ENCODE peak calls at places on chromosomes 11 and 22, in five cellular contexts. W is neural progenitor cell, R is HCT116, V is OCI-LY7, B is PC-3. C is an unnamed sample.

GRCh38 chr11:102494216-102494615 is 36.3 kb downstream of the MMP7 start:
- DNase-seq in R (peak), B (peak), V (no peak), W (no peak), C (peak)

GRCh38 chr11:48062649-48063048 is 82.3 kb downstream of the PTPRJ start:
- DNase-seq in B (peak), R (no peak), V (no peak), W (no peak), C (no peak)

GRCh38 chr11:6617315-6617781 is 1.9 kb downstream of the TPP1 start:
- DNase-seq in W (no peak), B (no peak), R (no peak), V (no peak), C (peak)

GRCh38 chr11:78111298-78111697 is 28.1 kb downstream of the ALG8 start:
- DNase-seq in W (no peak), B (no peak), V (no peak), R (no peak), C (no peak)

GRCh38 chr22:46578824-46579561 is 41.2 kb upstream of the GRAMD4 start:
- DNase-seq in B (no peak), R (no peak), V (no peak), W (peak), C (peak)

GRCh38 chr22:44574057-44574456 is 76.0 kb upstream of the RTL6 start:
- DNase-seq in V (no peak), W (no peak), R (peak), B (peak), C (peak)

GRCh38 chr11:122808494-122808893 is 29.8 kb upstream of the CRTAM start:
- DNase-seq in W (no peak), B (no peak), V (peak), R (no peak), C (peak)

GRCh38 chr11:72684236-72684912 is 10.2 kb upstream of the PDE2A start:
- DNase-seq in R (peak), V (peak), W (peak), B (peak), C (peak)

GRCh38 chr11:94734563-94735275 is 33.4 kb upstream of the AMOTL1 start:
- DNase-seq in R (peak), W (peak), V (no peak), B (peak), C (no peak)

GRCh38 chr22:42717197-42717967 is 3.3 kb downstream of the A4GALT start:
- DNase-seq in B (no peak), V (peak), W (no peak), R (no peak), C (peak)

GRCh38 chr11:115238086-115238485 is 266.1 kb downstream of the CADM1 start:
- DNase-seq in R (no peak), V (no peak), W (no peak), B (no peak), C (no peak)

GRCh38 chr11:20387262-20388095 is at the start of gene PRMT3:
- DNase-seq in R (peak), B (peak), W (peak), V (peak), C (peak)

GRCh38 chr11:130042093-130042591 is 27.6 kb upstream of the APLP2 start:
- DNase-seq in B (peak), R (no peak), W (no peak), V (peak), C (peak)

GRCh38 chr11:70942593-70942992 is 309.8 kb downstream of the SHANK2 start:
- DNase-seq in R (peak), W (no peak), B (no peak), V (peak), C (no peak)

GRCh38 chr11:111302298-111302697 is 4.0 kb downstream of the POU2AF3 start:
- DNase-seq in R (no peak), B (no peak), V (peak), W (no peak), C (no peak)

GRCh38 chr22:20650294-20651207 is 123.4 kb upstream of the SERPIND1 start:
- DNase-seq in B (no peak), R (no peak), V (no peak), W (no peak), C (no peak)

GRCh38 chr22:49613871-49614270 is 213.8 kb downstream of the BRD1 start:
- DNase-seq in B (no peak), R (no peak), V (no peak), W (no peak), C (no peak)

DNA sequence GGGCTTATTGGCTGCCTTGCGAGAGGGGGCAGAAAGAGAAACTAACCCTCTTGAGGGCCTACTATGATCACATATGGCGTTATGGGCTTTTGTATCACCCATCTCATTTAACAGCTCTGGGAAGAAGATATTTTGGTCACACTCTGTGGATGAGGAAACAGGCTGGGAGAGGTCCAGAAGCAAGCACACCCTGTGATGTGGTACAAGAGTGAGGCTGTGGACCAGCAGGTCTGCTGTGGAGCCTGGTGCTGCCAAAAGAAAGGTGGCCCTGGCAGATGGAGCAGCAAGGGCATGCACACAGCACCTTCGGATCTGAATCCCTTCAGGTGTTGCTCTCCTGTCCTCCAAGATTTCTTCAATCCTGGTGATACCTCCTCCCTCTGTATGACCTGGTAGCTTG is 64.1 kb downstream of the KCNC1 start:
- DNase-seq in W (no peak), V (no peak), B (no peak), R (no peak), C (no peak)
- TF ChIP-seq EZH2phosphoT487 in W (no peak), V (no peak), B (no peak), R (no peak), C (no peak)

GRCh38 chr11:67266424-67267187 is at the start of gene GRK2:
- DNase-seq in W (peak), B (peak), R (no peak), V (peak), C (peak)
- H3K27ac ChIP-seq in W (no peak), B (peak), R (peak), V (peak), C (no peak)

GRCh38 chr11:8290122-8290810 is 26.6 kb upstream of the LMO1 start:
- DNase-seq in V (no peak), B (no peak), R (no peak), W (peak), C (no peak)
- TF ChIP-seq EZH2phosphoT487 in V (no peak), B (no peak), R (no peak), W (no peak), C (no peak)

GRCh38 chr22:31253949-31254348 is 38.3 kb downstream of the PIK3IP1 start:
- DNase-seq in V (no peak), R (no peak), B (no peak), W (no peak), C (no peak)
- H3K27ac ChIP-seq in V (no peak), R (peak), B (no peak), W (no peak), C (no peak)

GRCh38 chr11:112715091-112715490 is 246.1 kb upstream of the NCAM1 start:
- DNase-seq in V (no peak), R (no peak), B (no peak), W (no peak), C (no peak)
- TF ChIP-seq EZH2phosphoT487 in V (no peak), R (no peak), B (no peak), W (no peak), C (no peak)

GRCh38 chr11:68775951-68776388 is 24.6 kb upstream of the TESMIN start:
- DNase-seq in R (peak), B (peak), W (no peak), V (no peak), C (no peak)

GRCh38 chr11:68773521-68774187 is 22.3 kb upstream of the TESMIN start:
- DNase-seq in B (no peak), W (no peak), V (no peak), R (no peak), C (no peak)

GRCh38 chr11:68772936-68773335 is 21.6 kb upstream of the TESMIN start:
- DNase-seq in W (no peak), V (no peak), B (no peak), R (no peak), C (no peak)

GRCh38 chr11:68776442-68777235 is 25.3 kb upstream of the TESMIN start:
- DNase-seq in B (no peak), V (no peak), R (peak), W (no peak), C (no peak)

GRCh38 chr11:68774188-68774585 is 22.9 kb upstream of the TESMIN start:
- DNase-seq in R (no peak), W (no peak), V (no peak), B (no peak), C (no peak)
- H3K27ac ChIP-seq in R (no peak), W (no peak), V (no peak), B (no peak), C (no peak)

GRCh38 chr11:125372911-125373310 is 123.2 kb downstream of the FEZ1 start:
- DNase-seq in R (no peak), B (no peak), V (no peak), W (no peak), C (no peak)
- TF ChIP-seq EZH2phosphoT487 in R (no peak), B (no peak), V (no peak), W (no peak), C (no peak)

C was measured in GM23248.